ENCODE peak calls at places on chromosomes 5 and 9, in four cellular contexts. One of them, this sample, is unnamed.

GRCh38 chr9:18905883-18906649 is 126.9 kb downstream of the SAXO1 start:
- DNase-seq in CD8-positive, alpha-beta memory T cell: no peak
- DNase-seq in adrenal gland: no peak
- DNase-seq in uterus: no peak
- DNase-seq in this sample: no peak

GRCh38 chr9:130962418-130963316 is 23.6 kb upstream of the FIBCD1 start:
- DNase-seq in CD8-positive, alpha-beta memory T cell: no peak
- DNase-seq in adrenal gland: peak
- DNase-seq in uterus: peak
- DNase-seq in this sample: no peak

GRCh38 chr9:129225815-129226214 is 47.8 kb upstream of the IER5L start:
- DNase-seq in CD8-positive, alpha-beta memory T cell: peak
- DNase-seq in adrenal gland: peak
- DNase-seq in uterus: peak
- DNase-seq in this sample: no peak

GRCh38 chr9:113886933-113887332 is 10.8 kb downstream of the ZNF618 start:
- DNase-seq in CD8-positive, alpha-beta memory T cell: no peak
- DNase-seq in adrenal gland: no peak
- DNase-seq in uterus: no peak
- DNase-seq in this sample: no peak

GRCh38 chr5:163585206-163585605 is 79.8 kb downstream of the MAT2B start:
- DNase-seq in CD8-positive, alpha-beta memory T cell: no peak
- DNase-seq in adrenal gland: no peak
- DNase-seq in uterus: no peak
- DNase-seq in this sample: no peak

GRCh38 chr5:61330341-61330878 is 1.6 kb upstream of the ZSWIM6 start:
- DNase-seq in CD8-positive, alpha-beta memory T cell: no peak
- DNase-seq in adrenal gland: peak
- DNase-seq in uterus: peak
- DNase-seq in this sample: peak

GRCh38 chr9:37350486-37351190 is 71.9 kb upstream of the GRHPR start:
- DNase-seq in CD8-positive, alpha-beta memory T cell: no peak
- DNase-seq in adrenal gland: no peak
- DNase-seq in uterus: no peak
- DNase-seq in this sample: no peak

GRCh38 chr9:91282292-91282691 is 79.4 kb downstream of the AUH start:
- DNase-seq in CD8-positive, alpha-beta memory T cell: no peak
- DNase-seq in adrenal gland: no peak
- DNase-seq in uterus: no peak
- DNase-seq in this sample: no peak

GRCh38 chr5:179554981-179555380 is 4.6 kb downstream of the RUFY1 start:
- DNase-seq in CD8-positive, alpha-beta memory T cell: no peak
- DNase-seq in adrenal gland: no peak
- DNase-seq in uterus: no peak
- DNase-seq in this sample: no peak

GRCh38 chr5:103744159-103744558 is 181.6 kb upstream of the NUDT12 start:
- DNase-seq in CD8-positive, alpha-beta memory T cell: no peak
- DNase-seq in adrenal gland: no peak
- DNase-seq in uterus: no peak
- DNase-seq in this sample: no peak

GRCh38 chr5:84260140-84260539 is 124.5 kb downstream of the EDIL3 start:
- DNase-seq in CD8-positive, alpha-beta memory T cell: no peak
- DNase-seq in adrenal gland: no peak
- DNase-seq in uterus: no peak
- DNase-seq in this sample: no peak

GRCh38 chr9:71001780-71002386 is 119.5 kb downstream of the TRPM3 start:
- DNase-seq in CD8-positive, alpha-beta memory T cell: no peak
- DNase-seq in adrenal gland: peak
- DNase-seq in uterus: no peak
- DNase-seq in this sample: no peak

GRCh38 chr9:16515879-16516289 is 354.6 kb downstream of the BNC2 start:
- DNase-seq in CD8-positive, alpha-beta memory T cell: no peak
- DNase-seq in adrenal gland: no peak
- DNase-seq in uterus: no peak
- DNase-seq in this sample: no peak

GRCh38 chr9:132182609-132183073 is 20.8 kb downstream of the NTNG2 start:
- DNase-seq in CD8-positive, alpha-beta memory T cell: no peak
- DNase-seq in adrenal gland: no peak
- DNase-seq in uterus: no peak
- DNase-seq in this sample: no peak

GRCh38 chr9:123741214-123741613 is 188.7 kb downstream of the DENND1A start:
- DNase-seq in CD8-positive, alpha-beta memory T cell: no peak
- DNase-seq in adrenal gland: no peak
- DNase-seq in uterus: no peak
- DNase-seq in this sample: no peak

GRCh38 chr5:50744761-50745160 is 78.3 kb downstream of the PARP8 start:
- DNase-seq in CD8-positive, alpha-beta memory T cell: no peak
- DNase-seq in adrenal gland: no peak
- DNase-seq in uterus: no peak
- DNase-seq in this sample: no peak

GRCh38 chr9:132054024-132054423 is 25.6 kb downstream of the MED27 start:
- DNase-seq in CD8-positive, alpha-beta memory T cell: no peak
- DNase-seq in adrenal gland: no peak
- DNase-seq in uterus: no peak
- DNase-seq in this sample: no peak

GRCh38 chr5:1008451-1009358 is at the start of gene NKD2:
- DNase-seq in CD8-positive, alpha-beta memory T cell: no peak
- DNase-seq in adrenal gland: peak
- DNase-seq in uterus: peak
- DNase-seq in this sample: no peak

GRCh38 chr5:150181035-150181434 is 8.8 kb upstream of the SLC6A7 start:
- DNase-seq in CD8-positive, alpha-beta memory T cell: no peak
- DNase-seq in adrenal gland: no peak
- DNase-seq in uterus: no peak
- DNase-seq in this sample: no peak

GRCh38 chr5:177528631-177529030 is 11.9 kb upstream of the DDX41 start:
- DNase-seq in CD8-positive, alpha-beta memory T cell: no peak
- DNase-seq in adrenal gland: no peak
- DNase-seq in uterus: no peak
- DNase-seq in this sample: no peak

GRCh38 chr9:76676857-76677256 is 87.4 kb upstream of the PCA3 start:
- DNase-seq in CD8-positive, alpha-beta memory T cell: no peak
- DNase-seq in adrenal gland: no peak
- DNase-seq in uterus: no peak
- DNase-seq in this sample: no peak

GRCh38 chr9:8569832-8570231 is 770.3 kb upstream of the DMAC1 start:
- DNase-seq in CD8-positive, alpha-beta memory T cell: no peak
- DNase-seq in adrenal gland: no peak
- DNase-seq in uterus: no peak
- DNase-seq in this sample: no peak

GRCh38 chr5:72600401-72600981 is 93.3 kb upstream of the ZNF366 start:
- DNase-seq in CD8-positive, alpha-beta memory T cell: no peak
- DNase-seq in adrenal gland: no peak
- DNase-seq in uterus: peak
- DNase-seq in this sample: no peak

GRCh38 chr5:111043712-111044506 is 27.6 kb upstream of the TSLP start:
- DNase-seq in CD8-positive, alpha-beta memory T cell: no peak
- DNase-seq in adrenal gland: no peak
- DNase-seq in uterus: no peak
- DNase-seq in this sample: no peak

GRCh38 chr5:135709103-135709660 is 125.3 kb upstream of the SLC25A48 start:
- DNase-seq in CD8-positive, alpha-beta memory T cell: no peak
- DNase-seq in adrenal gland: no peak
- DNase-seq in uterus: no peak
- DNase-seq in this sample: no peak

GRCh38 chr5:5487961-5488360 is 65.5 kb downstream of the ICE1 start:
- DNase-seq in CD8-positive, alpha-beta memory T cell: no peak
- DNase-seq in adrenal gland: no peak
- DNase-seq in uterus: no peak
- DNase-seq in this sample: no peak

GRCh38 chr5:112205840-112206239 is 213.2 kb downstream of the EPB41L4A start:
- DNase-seq in CD8-positive, alpha-beta memory T cell: no peak
- DNase-seq in adrenal gland: no peak
- DNase-seq in uterus: no peak
- DNase-seq in this sample: no peak

GRCh38 chr5:79774855-79775237 is 85.2 kb downstream of the CMYA5 start:
- DNase-seq in CD8-positive, alpha-beta memory T cell: no peak
- DNase-seq in adrenal gland: no peak
- DNase-seq in uterus: no peak
- DNase-seq in this sample: no peak

GRCh38 chr9:136723362-136723976 is 11.1 kb downstream of the DIPK1B start:
- DNase-seq in CD8-positive, alpha-beta memory T cell: no peak
- DNase-seq in adrenal gland: no peak
- DNase-seq in uterus: no peak
- DNase-seq in this sample: peak

GRCh38 chr5:107542831-107543231 is 127.9 kb downstream of the EFNA5 start:
- DNase-seq in CD8-positive, alpha-beta memory T cell: no peak
- DNase-seq in adrenal gland: peak
- DNase-seq in uterus: peak
- DNase-seq in this sample: no peak

GRCh38 chr5:61301345-61301744 is 30.7 kb upstream of the ZSWIM6 start:
- DNase-seq in CD8-positive, alpha-beta memory T cell: no peak
- DNase-seq in adrenal gland: no peak
- DNase-seq in uterus: no peak
- DNase-seq in this sample: no peak

GRCh38 chr5:54524082-54524481 is 6.5 kb downstream of the SNX18 start:
- DNase-seq in CD8-positive, alpha-beta memory T cell: no peak
- DNase-seq in adrenal gland: no peak
- DNase-seq in uterus: no peak
- DNase-seq in this sample: peak
- H3K27ac ChIP-seq in CD8-positive, alpha-beta memory T cell: no peak
- H3K27ac ChIP-seq in adrenal gland: peak
- H3K27ac ChIP-seq in uterus: peak
- H3K27ac ChIP-seq in this sample: peak

DNA sequence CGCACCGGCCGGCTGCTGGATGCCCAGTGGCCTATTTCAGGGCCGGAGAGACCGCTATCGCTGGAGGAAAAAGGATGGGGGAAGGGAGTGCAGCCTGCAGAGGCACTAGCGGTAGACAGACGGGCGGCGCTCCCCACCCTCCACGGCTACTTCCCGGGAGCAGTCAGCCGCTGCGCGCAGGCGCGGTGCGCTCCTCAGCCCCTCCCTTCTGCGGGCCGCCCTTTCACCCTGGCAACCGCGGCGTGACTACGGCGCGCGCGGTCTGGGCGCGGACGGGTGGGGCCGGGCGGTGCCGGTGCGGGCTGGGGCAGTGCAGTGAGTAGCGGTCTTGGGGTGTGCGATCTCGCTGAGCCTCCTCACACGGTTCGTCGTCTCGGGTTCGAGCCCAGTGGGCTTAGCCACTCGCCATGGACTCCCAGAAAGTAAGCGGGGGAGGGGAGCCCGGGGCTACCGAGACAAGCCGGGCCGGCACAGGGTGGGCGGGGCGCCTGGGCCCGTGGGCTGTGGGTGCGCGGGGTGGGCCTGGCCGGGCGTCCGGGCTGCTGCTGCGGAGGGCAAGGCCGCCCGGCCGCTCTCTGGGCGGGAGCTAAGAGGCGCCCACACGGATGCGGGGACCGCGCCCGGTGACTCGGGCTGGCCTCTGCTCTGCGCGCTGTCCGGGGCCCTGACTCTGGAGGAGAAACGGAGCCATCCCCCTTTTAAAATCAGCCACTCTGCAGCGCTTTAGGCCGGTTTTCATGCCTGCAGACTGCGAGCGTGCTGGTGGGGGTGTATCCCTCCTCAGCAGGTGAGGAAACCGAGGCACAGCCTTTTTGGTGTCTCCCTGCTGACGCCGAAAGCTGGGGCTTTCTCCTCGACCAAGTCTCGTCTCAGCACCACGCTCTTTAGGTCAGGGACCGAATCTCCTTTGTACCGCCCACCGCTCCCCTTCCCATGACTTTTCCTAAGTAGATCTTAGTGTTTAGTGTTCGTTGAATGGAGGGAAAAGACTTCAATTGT is at the start of gene FSD1L:
- DNase-seq in CD8-positive, alpha-beta memory T cell: peak
- DNase-seq in adrenal gland: peak
- DNase-seq in uterus: peak
- DNase-seq in this sample: peak
- H3K27ac ChIP-seq in CD8-positive, alpha-beta memory T cell: peak
- H3K27ac ChIP-seq in adrenal gland: peak
- H3K27ac ChIP-seq in uterus: peak
- H3K27ac ChIP-seq in this sample: peak

GRCh38 chr9:97911970-97912369 is 10.3 kb downstream of the TRMO start:
- DNase-seq in CD8-positive, alpha-beta memory T cell: no peak
- DNase-seq in adrenal gland: no peak
- DNase-seq in uterus: no peak
- DNase-seq in this sample: no peak

GRCh38 chr9:97907632-97908031 is 14.7 kb downstream of the TRMO start:
- DNase-seq in CD8-positive, alpha-beta memory T cell: no peak
- DNase-seq in adrenal gland: no peak
- DNase-seq in uterus: no peak
- DNase-seq in this sample: no peak

GRCh38 chr9:97908736-97909135 is 13.6 kb downstream of the TRMO start:
- DNase-seq in CD8-positive, alpha-beta memory T cell: no peak
- DNase-seq in adrenal gland: no peak
- DNase-seq in uterus: no peak
- DNase-seq in this sample: peak

GRCh38 chr9:97911528-97911927 is 10.8 kb downstream of the TRMO start:
- DNase-seq in CD8-positive, alpha-beta memory T cell: no peak
- DNase-seq in adrenal gland: no peak
- DNase-seq in uterus: no peak
- DNase-seq in this sample: no peak

GRCh38 chr9:97910273-97910844 is 11.9 kb downstream of the TRMO start:
- DNase-seq in CD8-positive, alpha-beta memory T cell: no peak
- DNase-seq in adrenal gland: no peak
- DNase-seq in uterus: no peak
- DNase-seq in this sample: no peak
- H3K27ac ChIP-seq in CD8-positive, alpha-beta memory T cell: no peak
- H3K27ac ChIP-seq in adrenal gland: no peak
- H3K27ac ChIP-seq in uterus: no peak
- H3K27ac ChIP-seq in this sample: no peak

DNA sequence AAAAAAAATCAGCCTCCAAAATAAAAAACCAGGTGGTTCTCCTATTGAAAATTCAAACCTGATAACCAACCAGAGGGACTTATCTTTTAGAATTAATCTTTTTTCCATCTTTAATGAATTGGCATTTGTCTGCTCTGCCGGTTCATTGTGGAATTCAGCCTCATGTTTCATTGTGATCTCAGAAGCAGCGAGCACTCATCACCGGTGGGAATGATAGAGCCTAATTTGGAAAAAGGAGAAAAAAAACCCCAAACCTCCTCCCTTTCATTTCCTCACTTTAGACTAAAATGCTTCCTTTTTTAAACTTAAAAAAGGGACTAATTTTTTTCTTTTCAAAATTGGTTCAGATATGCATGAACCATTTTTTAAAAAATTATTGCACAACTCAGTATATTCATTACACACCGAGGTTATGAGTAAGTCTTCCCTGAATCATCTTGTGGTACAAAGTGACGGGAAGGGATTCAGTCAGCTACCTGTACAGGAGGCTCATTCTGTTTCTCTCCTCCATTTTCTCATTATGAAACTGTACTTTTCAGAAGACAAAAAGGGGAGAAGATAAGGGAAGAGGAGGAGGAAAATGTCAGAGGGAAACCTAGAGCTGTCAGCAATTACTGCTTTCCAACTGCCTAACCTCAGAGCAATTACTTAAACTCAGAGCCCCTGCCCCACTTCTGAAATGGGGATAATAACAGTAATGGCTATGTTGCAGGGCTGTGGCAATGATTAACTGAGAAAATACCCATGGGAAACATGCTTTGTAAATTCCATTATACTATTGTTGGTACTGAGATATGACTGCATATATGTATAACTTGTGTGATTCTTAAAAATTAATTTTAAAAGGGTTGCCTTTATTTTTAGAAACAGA is 23.9 kb downstream of the GALNT10 start:
- DNase-seq in CD8-positive, alpha-beta memory T cell: no peak
- DNase-seq in adrenal gland: no peak
- DNase-seq in uterus: no peak
- DNase-seq in this sample: no peak
- H3K27ac ChIP-seq in CD8-positive, alpha-beta memory T cell: no peak
- H3K27ac ChIP-seq in adrenal gland: peak
- H3K27ac ChIP-seq in uterus: no peak
- H3K27ac ChIP-seq in this sample: no peak

GRCh38 chr5:78621269-78621871 is 27.2 kb downstream of the LHFPL2 start:
- DNase-seq in CD8-positive, alpha-beta memory T cell: no peak
- DNase-seq in adrenal gland: no peak
- DNase-seq in uterus: no peak
- DNase-seq in this sample: no peak
- H3K27ac ChIP-seq in CD8-positive, alpha-beta memory T cell: no peak
- H3K27ac ChIP-seq in adrenal gland: no peak
- H3K27ac ChIP-seq in uterus: no peak
- H3K27ac ChIP-seq in this sample: no peak

This sample was measured in HL-60.